ENCODE peak calls at places on chromosomes 1 and 21, in ten cellular contexts. V, T, W, S, E, A, B, Q, R and I are unnamed samples.

GRCh38 chr1:164765557-164765956 is 206.6 kb downstream of the PBX1 start:
- DNase-seq in W (peak; percentile 54), B (no peak), R (peak; percentile 94), T (peak; percentile 93), A (no peak), E (no peak), Q (no peak), S (no peak), V (no peak), I (no peak)

GRCh38 chr1:205775015-205775716 is at the start of gene RAB29:
- DNase-seq in T (peak; percentile 78), S (peak; percentile 80), V (peak; percentile 83), W (peak; percentile 72), R (peak; percentile 62), A (peak; percentile 73), B (peak; percentile 49), E (peak; percentile 83), Q (peak; percentile 89), I (peak; percentile 77)

GRCh38 chr1:205584732-205585131 is 47.1 kb downstream of the ELK4 start:
- DNase-seq in A (peak; percentile 12), T (no peak), Q (no peak), B (no peak), W (no peak), R (no peak), E (no peak), S (no peak), V (no peak), I (no peak)

GRCh38 chr1:2535981-2536380 is 5.9 kb upstream of the HES5 start:
- DNase-seq in R (no peak), B (no peak), V (no peak), E (no peak), S (no peak), W (no peak), T (no peak), A (no peak), Q (no peak), I (no peak)

GRCh38 chr1:160827418-160827817 is 31.4 kb downstream of the LY9 start:
- DNase-seq in B (no peak), S (no peak), T (no peak), V (no peak), R (no peak), W (no peak), E (no peak), Q (no peak), A (no peak), I (no peak)

GRCh38 chr1:25195835-25196234 is 36.5 kb downstream of the SYF2 start:
- DNase-seq in T (no peak), E (no peak), A (no peak), B (no peak), Q (no peak), S (no peak), R (no peak), V (no peak), W (no peak), I (no peak)

GRCh38 chr21:44403106-44404020 is 49.9 kb downstream of the TRPM2 start:
- DNase-seq in T (no peak), Q (no peak), R (no peak), V (no peak), S (no peak), B (no peak), W (no peak), E (no peak), A (no peak), I (no peak)

GRCh38 chr1:3237570-3237969 is 168.6 kb downstream of the PRDM16 start:
- DNase-seq in Q (no peak), V (no peak), B (no peak), S (no peak), R (no peak), A (no peak), T (no peak), E (no peak), W (no peak), I (no peak)

GRCh38 chr1:47449702-47450552 is 12.1 kb downstream of the FOXD2 start:
- DNase-seq in V (no peak), A (peak; percentile 56), B (no peak), Q (peak; percentile 66), R (no peak), T (no peak), W (no peak), S (no peak), E (peak; percentile 64), I (peak; percentile 9)

GRCh38 chr1:9714257-9714718 is 62.8 kb downstream of the PIK3CD start:
- DNase-seq in B (no peak), T (no peak), E (no peak), Q (no peak), A (no peak), V (no peak), W (no peak), S (no peak), R (no peak), I (no peak)

GRCh38 chr1:36534711-36535412 is 52.1 kb upstream of the CSF3R start:
- DNase-seq in S (no peak), R (no peak), T (no peak), B (no peak), A (no peak), Q (no peak), W (no peak), E (no peak), V (no peak), I (no peak)

GRCh38 chr1:154418062-154418897 is 13.1 kb downstream of the IL6R start:
- DNase-seq in W (no peak), E (peak; percentile 91), T (peak; percentile 98), B (no peak), A (peak; percentile 92), V (peak; percentile 70), Q (no peak), S (no peak), R (peak; percentile 98), I (peak; percentile 94)

GRCh38 chr1:232617237-232617636 is 12.7 kb downstream of the SIPA1L2 start:
- DNase-seq in Q (no peak), V (no peak), E (no peak), A (no peak), B (no peak), R (no peak), S (no peak), W (no peak), T (no peak), I (no peak)

GRCh38 chr1:205077934-205078311 is 6.3 kb downstream of the TMEM81 start:
- DNase-seq in Q (no peak), T (no peak), R (no peak), S (no peak), W (no peak), A (no peak), E (no peak), B (no peak), V (no peak), I (no peak)

GRCh38 chr1:88371396-88371795 is 312.7 kb upstream of the PKN2 start:
- DNase-seq in A (no peak), E (no peak), Q (no peak), W (no peak), B (no peak), V (no peak), T (peak; percentile 13), R (peak; percentile 10), S (no peak), I (no peak)

GRCh38 chr1:115677172-115677542 is 35.4 kb downstream of the VANGL1 start:
- DNase-seq in B (no peak), T (peak; percentile 75), E (no peak), Q (no peak), A (no peak), S (no peak), V (no peak), R (peak; percentile 96), W (no peak), I (no peak)

GRCh38 chr1:212037900-212038299 is 2.4 kb downstream of the DTL start:
- DNase-seq in B (no peak), Q (no peak), T (peak; percentile 25), A (no peak), S (no peak), W (no peak), V (no peak), E (no peak), R (peak; percentile 10), I (no peak)

GRCh38 chr1:85289207-85289847 is 12.9 kb upstream of the BCL10 start:
- DNase-seq in A (no peak), W (no peak), B (no peak), R (peak; percentile 98), S (no peak), T (peak; percentile 99), E (no peak), V (no peak), Q (no peak), I (peak; percentile 82)

GRCh38 chr1:240831191-240831631 is 219.3 kb upstream of the GREM2 start:
- DNase-seq in V (no peak), W (no peak), A (no peak), Q (no peak), T (peak; percentile 25), E (no peak), B (no peak), S (no peak), R (peak; percentile 26), I (no peak)

GRCh38 chr1:32891241-32891570 is 4.9 kb downstream of the HPCA start:
- DNase-seq in W (no peak), Q (no peak), T (no peak), S (no peak), R (no peak), A (no peak), V (no peak), B (no peak), E (no peak), I (no peak)